ENCODE peak calls at places on chromosomes 4 and X, in five cellular contexts. A is GM06990, W is GM23338, F is lower leg skin, M is cardiac muscle cell. Q is an unnamed sample.

GRCh38 chrX:119880076-119880475 is 8.4 kb downstream of the NDUFA1 start:
- DNase-seq in A (peak; percentile 30), W (no peak), F (no peak), M (no peak), Q (no peak)

GRCh38 chrX:140664939-140665338 is 44.6 kb upstream of the LINC00632 start:
- DNase-seq in A (no peak), W (peak; percentile 24), F (no peak), M (peak; percentile 41), Q (no peak)

GRCh38 chr4:139774759-139775487 is 109.3 kb downstream of the MGST2 start:
- DNase-seq in A (no peak), W (peak; percentile 44), F (no peak), M (no peak), Q (no peak)

GRCh38 chr4:89492476-89493110 is 185.0 kb upstream of the GPRIN3 start:
- DNase-seq in A (no peak), W (no peak), F (no peak), M (peak; percentile 86), Q (no peak)

GRCh38 chrX:5916945-5917344 is 311.7 kb downstream of the NLGN4X start:
- DNase-seq in A (no peak), W (peak; percentile 29), F (no peak), M (no peak), Q (no peak)

GRCh38 chr4:168524006-168524405 is 27.2 kb downstream of the PALLD start:
- DNase-seq in A (no peak), W (no peak), F (no peak), M (peak; percentile 83), Q (peak; percentile 27)

GRCh38 chrX:136674270-136674986 is 26.5 kb downstream of the CD40LG start:
- DNase-seq in A (no peak), W (no peak), F (no peak), M (no peak), Q (no peak)

GRCh38 chr4:53777244-53777984 is 186.1 kb upstream of the LNX1 start:
- DNase-seq in A (no peak), W (no peak), F (no peak), M (peak; percentile 89), Q (peak; percentile 35)

GRCh38 chr4:73608677-73609594 is 11.3 kb downstream of the RASSF6 start:
- DNase-seq in A (no peak), W (no peak), F (no peak), M (no peak), Q (no peak)

GRCh38 chrX:139831689-139832456 is 101.0 kb downstream of the ATP11C start:
- DNase-seq in A (no peak), W (peak; percentile 32), F (no peak), M (peak; percentile 86), Q (peak; percentile 54)

GRCh38 chr4:38387348-38387747 is 276.7 kb upstream of the KLF3 start:
- DNase-seq in A (no peak), W (no peak), F (peak; percentile 85), M (peak; percentile 97), Q (no peak)

GRCh38 chrX:19625612-19626011 is 110.3 kb upstream of the MAP3K15 start:
- DNase-seq in A (no peak), W (no peak), F (no peak), M (no peak), Q (no peak)

GRCh38 chr4:15936495-15936894 is 2.0 kb downstream of the FGFBP1 start:
- DNase-seq in A (no peak), W (no peak), F (no peak), M (no peak), Q (no peak)

GRCh38 chrX:131331152-131331551 is 42.0 kb upstream of the IGSF1 start:
- DNase-seq in A (no peak), W (peak; percentile 30), F (no peak), M (no peak), Q (no peak)

GRCh38 chr4:137125011-137125410 is 407.3 kb downstream of the PCDH18 start:
- DNase-seq in A (no peak), W (no peak), F (no peak), M (peak; percentile 37), Q (peak; percentile 38)

GRCh38 chrX:10054396-10054795 is 87.2 kb downstream of the CLDN34 start:
- DNase-seq in A (no peak), W (no peak), F (peak; percentile 80), M (no peak), Q (no peak)

GRCh38 chr4:147794787-147795413 is 63.0 kb downstream of the ARHGAP10 start:
- DNase-seq in A (no peak), W (no peak), F (no peak), M (no peak), Q (no peak)

GRCh38 chrX:53250556-53250955 is 25.5 kb upstream of the KDM5C start:
- DNase-seq in A (no peak), W (no peak), F (no peak), M (no peak), Q (no peak)

GRCh38 chr4:152316969-152317368 is 218.9 kb downstream of the FBXW7 start:
- DNase-seq in A (no peak), W (no peak), F (no peak), M (peak; percentile 4), Q (no peak)

GRCh38 chrX:106874075-106874474 is 29.1 kb downstream of the RIPPLY1 start:
- DNase-seq in A (no peak), W (peak; percentile 38), F (no peak), M (peak; percentile 32), Q (peak; percentile 2)

GRCh38 chr4:98747659-98748091 is 89.3 kb upstream of the TSPAN5 start:
- DNase-seq in A (no peak), W (peak; percentile 9), F (no peak), M (no peak), Q (no peak)

GRCh38 chrX:117969337-117969736 is 147.3 kb downstream of the KLHL13 start:
- DNase-seq in A (no peak), W (no peak), F (no peak), M (no peak), Q (no peak)

GRCh38 chr4:148261861-148262260 is 180.4 kb downstream of the NR3C2 start:
- DNase-seq in A (no peak), W (no peak), F (no peak), M (no peak), Q (no peak)

GRCh38 chr4:40227284-40227683 is 30.5 kb downstream of the RHOH start:
- DNase-seq in A (peak; percentile 57), W (no peak), F (no peak), M (no peak), Q (no peak)

GRCh38 chr4:71189471-71189870 is 149.3 kb upstream of the SLC4A4 start:
- DNase-seq in A (no peak), W (no peak), F (no peak), M (peak; percentile 42), Q (no peak)

GRCh38 chr4:145481164-145481941 is at the start of gene SMAD1:
- DNase-seq in A (peak; percentile 72), W (peak; percentile 84), F (peak; percentile 95), M (peak; percentile 94), Q (peak; percentile 30)

GRCh38 chr4:129929052-129929451 is 833.1 kb downstream of the C4orf33 start:
- DNase-seq in A (no peak), W (peak; percentile 70), F (no peak), M (no peak), Q (no peak)
- TF ChIP-seq CTCF in A (peak; percentile 10), W (peak; percentile 77), F (no peak), M (no peak), Q (no peak)

DNA sequence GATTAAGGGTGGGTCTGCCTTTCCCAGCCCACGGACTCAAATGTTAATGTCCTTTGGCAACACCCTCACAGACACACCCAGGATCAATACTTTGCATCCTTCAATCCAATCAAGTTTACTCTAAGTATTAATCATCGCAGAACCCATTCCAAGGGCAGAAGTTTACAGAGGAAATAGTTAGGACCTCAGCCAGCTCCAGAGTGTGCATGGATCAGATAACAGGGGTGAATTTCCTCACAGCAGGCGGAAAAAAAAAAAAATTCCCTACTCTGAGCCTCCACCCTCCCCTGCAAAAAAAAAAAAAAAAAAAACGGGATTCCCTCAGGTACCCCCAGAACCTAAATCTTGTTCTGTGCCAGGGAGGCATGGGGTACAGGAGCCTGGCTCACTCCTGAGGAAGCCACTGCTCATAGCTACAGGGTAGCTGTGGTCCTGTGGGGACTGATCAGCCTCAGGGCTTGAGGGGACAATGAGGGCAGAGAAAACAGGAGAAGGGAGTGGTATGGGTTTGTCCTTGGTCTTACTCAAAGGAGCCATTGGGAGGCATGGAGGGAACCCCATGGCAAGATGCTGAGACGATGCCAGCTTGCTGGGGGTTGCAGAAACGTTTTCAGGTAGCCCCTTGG is 113.0 kb downstream of the DHRSX start:
- DNase-seq in A (no peak), W (no peak), F (no peak), M (peak; percentile 55), Q (no peak)
- H3K4me3 ChIP-seq in A (no peak overlapping the region), W (no peak overlapping the region), F (no peak overlapping the region), M (no peak overlapping the region), Q (no peak overlapping the region)

GRCh38 chrX:123830309-123830708 is 29.5 kb upstream of the XIAP start:
- DNase-seq in A (peak; percentile 54), W (peak; percentile 2), F (no peak), M (peak; percentile 48), Q (no peak)

GRCh38 chrX:123835661-123836371 is 24.0 kb upstream of the XIAP start:
- DNase-seq in A (no peak), W (no peak), F (no peak), M (peak; percentile 50), Q (no peak)

GRCh38 chrX:123834116-123834515 is 25.7 kb upstream of the XIAP start:
- DNase-seq in A (no peak), W (no peak), F (no peak), M (no peak), Q (no peak)

DNA sequence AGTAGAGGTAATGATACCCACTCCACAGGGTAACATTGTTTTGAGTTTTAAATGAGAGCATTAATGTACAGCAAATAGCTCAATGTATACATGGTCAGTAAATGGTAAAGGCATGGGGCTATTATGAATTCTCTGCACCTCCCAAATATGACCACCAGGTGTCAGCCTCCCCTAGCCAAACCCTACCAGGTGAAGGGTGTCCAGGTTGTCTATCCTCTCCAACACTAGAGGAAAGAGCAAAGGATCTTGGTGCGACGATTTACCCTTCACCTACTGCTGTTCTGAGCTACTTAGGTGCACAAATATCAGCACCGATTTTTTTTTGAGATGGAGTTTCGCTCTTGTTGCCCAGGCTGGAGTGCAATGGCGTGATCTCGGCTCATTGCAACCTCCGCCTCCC is 26.5 kb upstream of the XIAP start:
- DNase-seq in A (peak; percentile 27), W (peak; percentile 50), F (no peak), M (peak; percentile 55), Q (no peak)
- TF ChIP-seq CTCF in A (peak; percentile 69), W (peak; percentile 85), F (no peak), M (peak; percentile 63), Q (peak; percentile 65)

GRCh38 chrX:477441-478012 is 90.8 kb upstream of the PPP2R3B start:
- DNase-seq in A (no peak), W (no peak), F (no peak), M (no peak), Q (no peak)

GRCh38 chrX:479273-479981 is 92.7 kb upstream of the PPP2R3B start:
- DNase-seq in A (no peak), W (no peak), F (no peak), M (no peak), Q (no peak)

GRCh38 chrX:480861-481417 is 94.2 kb upstream of the PPP2R3B start:
- DNase-seq in A (no peak), W (no peak), F (no peak), M (no peak), Q (no peak)

GRCh38 chrX:475926-476723 is 89.4 kb upstream of the PPP2R3B start:
- DNase-seq in A (no peak), W (peak; percentile 71), F (no peak), M (no peak), Q (no peak)

DNA sequence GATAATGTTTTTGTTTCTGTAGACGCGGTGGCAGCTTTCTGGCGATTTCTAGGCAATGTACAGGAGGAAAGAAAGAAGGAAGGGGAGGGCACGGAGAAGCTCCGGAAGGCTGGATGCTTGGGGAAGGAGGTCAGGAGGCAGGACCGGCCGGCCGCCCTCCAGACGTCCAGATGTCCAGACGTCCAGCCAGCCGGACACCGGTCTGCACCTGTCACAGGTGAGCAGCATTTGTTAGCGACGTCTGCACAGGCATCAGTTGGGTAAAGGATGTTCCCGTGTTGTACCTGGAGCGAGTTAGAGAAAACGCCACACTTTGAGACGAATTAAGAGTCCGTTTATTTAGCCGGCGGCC is 90.0 kb upstream of the PPP2R3B start:
- DNase-seq in A (no peak), W (no peak), F (no peak), M (no peak), Q (no peak)
- H3K4me3 ChIP-seq in A (no peak overlapping the region), W (no peak overlapping the region), F (no peak overlapping the region), M (no peak overlapping the region), Q (no peak overlapping the region)